ENCODE peak calls at places on chromosomes 12 and 14, in nine cellular contexts. One of them, this sample, is unnamed.

GRCh38 chr14:64673748-64674147 is 30.5 kb upstream of the PLEKHG3 start:
- DNase-seq in stimulated activated CD4-positive, alpha-beta T cell treated with anti-CD3 and anti-CD28 coated beads, Interleukin-4, amount 100 ng/mL, for 24 hours: no peak
- DNase-seq in naive thymus-derived CD8-positive, alpha-beta T cell: peak
- DNase-seq in amniotic stem cell: no peak
- DNase-seq in thoracic aorta: no peak
- DNase-seq in fibroblast of lung: peak
- DNase-seq in naive B cell: no peak
- DNase-seq in memory B cell: no peak
- DNase-seq in uterus: no peak
- DNase-seq in this sample: no peak

GRCh38 chr14:35390577-35391387 is 13.8 kb downstream of the NFKBIA start:
- DNase-seq in stimulated activated CD4-positive, alpha-beta T cell treated with anti-CD3 and anti-CD28 coated beads, Interleukin-4, amount 100 ng/mL, for 24 hours: no peak
- DNase-seq in naive thymus-derived CD8-positive, alpha-beta T cell: no peak
- DNase-seq in amniotic stem cell: no peak
- DNase-seq in thoracic aorta: no peak
- DNase-seq in fibroblast of lung: peak
- DNase-seq in naive B cell: no peak
- DNase-seq in memory B cell: no peak
- DNase-seq in uterus: no peak
- DNase-seq in this sample: peak

GRCh38 chr12:915090-915489 is 34.4 kb downstream of the RAD52 start:
- DNase-seq in stimulated activated CD4-positive, alpha-beta T cell treated with anti-CD3 and anti-CD28 coated beads, Interleukin-4, amount 100 ng/mL, for 24 hours: no peak
- DNase-seq in naive thymus-derived CD8-positive, alpha-beta T cell: no peak
- DNase-seq in amniotic stem cell: no peak
- DNase-seq in thoracic aorta: no peak
- DNase-seq in fibroblast of lung: no peak
- DNase-seq in naive B cell: no peak
- DNase-seq in memory B cell: no peak
- DNase-seq in uterus: no peak
- DNase-seq in this sample: no peak

GRCh38 chr12:15778126-15778525 is 11.1 kb downstream of the EPS8 start:
- DNase-seq in stimulated activated CD4-positive, alpha-beta T cell treated with anti-CD3 and anti-CD28 coated beads, Interleukin-4, amount 100 ng/mL, for 24 hours: no peak
- DNase-seq in naive thymus-derived CD8-positive, alpha-beta T cell: no peak
- DNase-seq in amniotic stem cell: no peak
- DNase-seq in thoracic aorta: no peak
- DNase-seq in fibroblast of lung: peak
- DNase-seq in naive B cell: no peak
- DNase-seq in memory B cell: no peak
- DNase-seq in uterus: no peak
- DNase-seq in this sample: peak

GRCh38 chr12:48832321-48833060 is 14.2 kb downstream of the CACNB3 start:
- DNase-seq in stimulated activated CD4-positive, alpha-beta T cell treated with anti-CD3 and anti-CD28 coated beads, Interleukin-4, amount 100 ng/mL, for 24 hours: no peak
- DNase-seq in naive thymus-derived CD8-positive, alpha-beta T cell: no peak
- DNase-seq in amniotic stem cell: no peak
- DNase-seq in thoracic aorta: no peak
- DNase-seq in fibroblast of lung: no peak
- DNase-seq in naive B cell: no peak
- DNase-seq in memory B cell: no peak
- DNase-seq in uterus: no peak
- DNase-seq in this sample: no peak

GRCh38 chr12:57208946-57209282 is 7.7 kb upstream of the NXPH4 start:
- DNase-seq in stimulated activated CD4-positive, alpha-beta T cell treated with anti-CD3 and anti-CD28 coated beads, Interleukin-4, amount 100 ng/mL, for 24 hours: no peak
- DNase-seq in naive thymus-derived CD8-positive, alpha-beta T cell: no peak
- DNase-seq in amniotic stem cell: no peak
- DNase-seq in thoracic aorta: no peak
- DNase-seq in fibroblast of lung: no peak
- DNase-seq in naive B cell: no peak
- DNase-seq in memory B cell: no peak
- DNase-seq in uterus: no peak
- DNase-seq in this sample: no peak

GRCh38 chr14:60618200-60618599 is 31.1 kb downstream of the SIX1 start:
- DNase-seq in stimulated activated CD4-positive, alpha-beta T cell treated with anti-CD3 and anti-CD28 coated beads, Interleukin-4, amount 100 ng/mL, for 24 hours: no peak
- DNase-seq in naive thymus-derived CD8-positive, alpha-beta T cell: no peak
- DNase-seq in amniotic stem cell: no peak
- DNase-seq in thoracic aorta: no peak
- DNase-seq in fibroblast of lung: no peak
- DNase-seq in naive B cell: no peak
- DNase-seq in memory B cell: no peak
- DNase-seq in uterus: no peak
- DNase-seq in this sample: no peak

GRCh38 chr12:95397566-95397965 is 76.4 kb upstream of the METAP2 start:
- DNase-seq in stimulated activated CD4-positive, alpha-beta T cell treated with anti-CD3 and anti-CD28 coated beads, Interleukin-4, amount 100 ng/mL, for 24 hours: no peak
- DNase-seq in naive thymus-derived CD8-positive, alpha-beta T cell: no peak
- DNase-seq in amniotic stem cell: no peak
- DNase-seq in thoracic aorta: no peak
- DNase-seq in fibroblast of lung: no peak
- DNase-seq in naive B cell: no peak
- DNase-seq in memory B cell: no peak
- DNase-seq in uterus: no peak
- DNase-seq in this sample: no peak

GRCh38 chr14:76591270-76591669 is 170.0 kb upstream of the VASH1 start:
- DNase-seq in stimulated activated CD4-positive, alpha-beta T cell treated with anti-CD3 and anti-CD28 coated beads, Interleukin-4, amount 100 ng/mL, for 24 hours: no peak
- DNase-seq in naive thymus-derived CD8-positive, alpha-beta T cell: no peak
- DNase-seq in amniotic stem cell: no peak
- DNase-seq in thoracic aorta: no peak
- DNase-seq in fibroblast of lung: no peak
- DNase-seq in naive B cell: no peak
- DNase-seq in memory B cell: no peak
- DNase-seq in uterus: no peak
- DNase-seq in this sample: no peak

GRCh38 chr14:26820101-26820500 is 222.3 kb upstream of the NOVA1 start:
- DNase-seq in stimulated activated CD4-positive, alpha-beta T cell treated with anti-CD3 and anti-CD28 coated beads, Interleukin-4, amount 100 ng/mL, for 24 hours: no peak
- DNase-seq in naive thymus-derived CD8-positive, alpha-beta T cell: no peak
- DNase-seq in amniotic stem cell: no peak
- DNase-seq in thoracic aorta: no peak
- DNase-seq in fibroblast of lung: peak
- DNase-seq in naive B cell: no peak
- DNase-seq in memory B cell: no peak
- DNase-seq in uterus: no peak
- DNase-seq in this sample: peak

GRCh38 chr12:5985471-5985870 is 40.4 kb upstream of the ANO2 start:
- DNase-seq in stimulated activated CD4-positive, alpha-beta T cell treated with anti-CD3 and anti-CD28 coated beads, Interleukin-4, amount 100 ng/mL, for 24 hours: no peak
- DNase-seq in naive thymus-derived CD8-positive, alpha-beta T cell: no peak
- DNase-seq in amniotic stem cell: no peak
- DNase-seq in thoracic aorta: no peak
- DNase-seq in fibroblast of lung: no peak
- DNase-seq in naive B cell: no peak
- DNase-seq in memory B cell: no peak
- DNase-seq in uterus: no peak
- DNase-seq in this sample: no peak

GRCh38 chr14:75278422-75279152 is at the start of gene FOS:
- DNase-seq in stimulated activated CD4-positive, alpha-beta T cell treated with anti-CD3 and anti-CD28 coated beads, Interleukin-4, amount 100 ng/mL, for 24 hours: peak
- DNase-seq in naive thymus-derived CD8-positive, alpha-beta T cell: peak
- DNase-seq in amniotic stem cell: peak
- DNase-seq in thoracic aorta: peak
- DNase-seq in fibroblast of lung: peak
- DNase-seq in naive B cell: peak
- DNase-seq in memory B cell: peak
- DNase-seq in uterus: peak
- DNase-seq in this sample: peak

GRCh38 chr14:23514009-23514962 is 37.3 kb downstream of the ZFHX2 start:
- DNase-seq in stimulated activated CD4-positive, alpha-beta T cell treated with anti-CD3 and anti-CD28 coated beads, Interleukin-4, amount 100 ng/mL, for 24 hours: no peak
- DNase-seq in naive thymus-derived CD8-positive, alpha-beta T cell: no peak
- DNase-seq in amniotic stem cell: no peak
- DNase-seq in thoracic aorta: no peak
- DNase-seq in fibroblast of lung: no peak
- DNase-seq in naive B cell: no peak
- DNase-seq in memory B cell: no peak
- DNase-seq in uterus: no peak
- DNase-seq in this sample: no peak

GRCh38 chr14:81172353-81172752 is 48.4 kb downstream of the GTF2A1 start:
- DNase-seq in stimulated activated CD4-positive, alpha-beta T cell treated with anti-CD3 and anti-CD28 coated beads, Interleukin-4, amount 100 ng/mL, for 24 hours: no peak
- DNase-seq in naive thymus-derived CD8-positive, alpha-beta T cell: no peak
- DNase-seq in amniotic stem cell: no peak
- DNase-seq in thoracic aorta: no peak
- DNase-seq in fibroblast of lung: no peak
- DNase-seq in naive B cell: no peak
- DNase-seq in memory B cell: no peak
- DNase-seq in uterus: no peak
- DNase-seq in this sample: no peak

GRCh38 chr14:85443001-85443400 is 86.9 kb upstream of the FLRT2 start:
- DNase-seq in stimulated activated CD4-positive, alpha-beta T cell treated with anti-CD3 and anti-CD28 coated beads, Interleukin-4, amount 100 ng/mL, for 24 hours: no peak
- DNase-seq in naive thymus-derived CD8-positive, alpha-beta T cell: no peak
- DNase-seq in amniotic stem cell: no peak
- DNase-seq in thoracic aorta: no peak
- DNase-seq in fibroblast of lung: no peak
- DNase-seq in naive B cell: no peak
- DNase-seq in memory B cell: no peak
- DNase-seq in uterus: no peak
- DNase-seq in this sample: no peak

GRCh38 chr12:131855521-131856142 is 27.4 kb downstream of the MMP17 start:
- DNase-seq in stimulated activated CD4-positive, alpha-beta T cell treated with anti-CD3 and anti-CD28 coated beads, Interleukin-4, amount 100 ng/mL, for 24 hours: no peak
- DNase-seq in naive thymus-derived CD8-positive, alpha-beta T cell: no peak
- DNase-seq in amniotic stem cell: no peak
- DNase-seq in thoracic aorta: no peak
- DNase-seq in fibroblast of lung: no peak
- DNase-seq in naive B cell: no peak
- DNase-seq in memory B cell: no peak
- DNase-seq in uterus: no peak
- DNase-seq in this sample: no peak

GRCh38 chr14:102493096-102493495 is 16.5 kb downstream of the ANKRD9 start:
- DNase-seq in stimulated activated CD4-positive, alpha-beta T cell treated with anti-CD3 and anti-CD28 coated beads, Interleukin-4, amount 100 ng/mL, for 24 hours: no peak
- DNase-seq in naive thymus-derived CD8-positive, alpha-beta T cell: no peak
- DNase-seq in amniotic stem cell: no peak
- DNase-seq in thoracic aorta: no peak
- DNase-seq in fibroblast of lung: no peak
- DNase-seq in naive B cell: no peak
- DNase-seq in memory B cell: no peak
- DNase-seq in uterus: no peak
- DNase-seq in this sample: no peak

GRCh38 chr14:43754838-43755237 is 752.2 kb downstream of the FSCB start:
- DNase-seq in stimulated activated CD4-positive, alpha-beta T cell treated with anti-CD3 and anti-CD28 coated beads, Interleukin-4, amount 100 ng/mL, for 24 hours: no peak
- DNase-seq in naive thymus-derived CD8-positive, alpha-beta T cell: no peak
- DNase-seq in amniotic stem cell: no peak
- DNase-seq in thoracic aorta: no peak
- DNase-seq in fibroblast of lung: no peak
- DNase-seq in naive B cell: no peak
- DNase-seq in memory B cell: no peak
- DNase-seq in uterus: no peak
- DNase-seq in this sample: no peak

GRCh38 chr12:85996280-85996679 is 122.2 kb downstream of the NTS start:
- DNase-seq in stimulated activated CD4-positive, alpha-beta T cell treated with anti-CD3 and anti-CD28 coated beads, Interleukin-4, amount 100 ng/mL, for 24 hours: no peak
- DNase-seq in naive thymus-derived CD8-positive, alpha-beta T cell: no peak
- DNase-seq in amniotic stem cell: no peak
- DNase-seq in thoracic aorta: no peak
- DNase-seq in fibroblast of lung: peak
- DNase-seq in naive B cell: no peak
- DNase-seq in memory B cell: no peak
- DNase-seq in uterus: no peak
- DNase-seq in this sample: peak

GRCh38 chr14:75558440-75558839 is 20.0 kb upstream of the FLVCR2 start:
- DNase-seq in stimulated activated CD4-positive, alpha-beta T cell treated with anti-CD3 and anti-CD28 coated beads, Interleukin-4, amount 100 ng/mL, for 24 hours: no peak
- DNase-seq in naive thymus-derived CD8-positive, alpha-beta T cell: no peak
- DNase-seq in amniotic stem cell: no peak
- DNase-seq in thoracic aorta: no peak
- DNase-seq in fibroblast of lung: no peak
- DNase-seq in naive B cell: no peak
- DNase-seq in memory B cell: no peak
- DNase-seq in uterus: no peak
- DNase-seq in this sample: no peak

GRCh38 chr12:55686366-55687010 is 21.2 kb downstream of the ITGA7 start:
- DNase-seq in stimulated activated CD4-positive, alpha-beta T cell treated with anti-CD3 and anti-CD28 coated beads, Interleukin-4, amount 100 ng/mL, for 24 hours: no peak
- DNase-seq in naive thymus-derived CD8-positive, alpha-beta T cell: no peak
- DNase-seq in amniotic stem cell: no peak
- DNase-seq in thoracic aorta: no peak
- DNase-seq in fibroblast of lung: no peak
- DNase-seq in naive B cell: no peak
- DNase-seq in memory B cell: no peak
- DNase-seq in uterus: no peak
- DNase-seq in this sample: no peak

GRCh38 chr12:20058068-20058467 is 310.3 kb upstream of the PDE3A start:
- DNase-seq in stimulated activated CD4-positive, alpha-beta T cell treated with anti-CD3 and anti-CD28 coated beads, Interleukin-4, amount 100 ng/mL, for 24 hours: no peak
- DNase-seq in naive thymus-derived CD8-positive, alpha-beta T cell: no peak
- DNase-seq in amniotic stem cell: no peak
- DNase-seq in thoracic aorta: no peak
- DNase-seq in fibroblast of lung: no peak
- DNase-seq in naive B cell: no peak
- DNase-seq in memory B cell: no peak
- DNase-seq in uterus: no peak
- DNase-seq in this sample: no peak

GRCh38 chr12:51871918-51872688 is 15.8 kb upstream of the ANKRD33 start:
- DNase-seq in stimulated activated CD4-positive, alpha-beta T cell treated with anti-CD3 and anti-CD28 coated beads, Interleukin-4, amount 100 ng/mL, for 24 hours: no peak
- DNase-seq in naive thymus-derived CD8-positive, alpha-beta T cell: no peak
- DNase-seq in amniotic stem cell: no peak
- DNase-seq in thoracic aorta: no peak
- DNase-seq in fibroblast of lung: no peak
- DNase-seq in naive B cell: no peak
- DNase-seq in memory B cell: no peak
- DNase-seq in uterus: no peak
- DNase-seq in this sample: no peak

GRCh38 chr12:48996794-48997718 is 2.1 kb downstream of the DDN start:
- DNase-seq in stimulated activated CD4-positive, alpha-beta T cell treated with anti-CD3 and anti-CD28 coated beads, Interleukin-4, amount 100 ng/mL, for 24 hours: peak
- DNase-seq in naive thymus-derived CD8-positive, alpha-beta T cell: peak
- DNase-seq in amniotic stem cell: no peak
- DNase-seq in thoracic aorta: no peak
- DNase-seq in fibroblast of lung: peak
- DNase-seq in naive B cell: peak
- DNase-seq in memory B cell: peak
- DNase-seq in uterus: peak
- DNase-seq in this sample: peak

GRCh38 chr14:103537175-103537990 is 8.4 kb downstream of the TRMT61A start:
- DNase-seq in stimulated activated CD4-positive, alpha-beta T cell treated with anti-CD3 and anti-CD28 coated beads, Interleukin-4, amount 100 ng/mL, for 24 hours: no peak
- DNase-seq in naive thymus-derived CD8-positive, alpha-beta T cell: no peak
- DNase-seq in amniotic stem cell: no peak
- DNase-seq in thoracic aorta: no peak
- DNase-seq in fibroblast of lung: no peak
- DNase-seq in naive B cell: no peak
- DNase-seq in memory B cell: no peak
- DNase-seq in uterus: no peak
- DNase-seq in this sample: no peak

GRCh38 chr14:52305014-52305413 is 9.1 kb upstream of the PTGER2 start:
- DNase-seq in stimulated activated CD4-positive, alpha-beta T cell treated with anti-CD3 and anti-CD28 coated beads, Interleukin-4, amount 100 ng/mL, for 24 hours: no peak
- DNase-seq in naive thymus-derived CD8-positive, alpha-beta T cell: no peak
- DNase-seq in amniotic stem cell: no peak
- DNase-seq in thoracic aorta: no peak
- DNase-seq in fibroblast of lung: no peak
- DNase-seq in naive B cell: no peak
- DNase-seq in memory B cell: no peak
- DNase-seq in uterus: no peak
- DNase-seq in this sample: no peak

GRCh38 chr12:116360579-116361403 is 83.3 kb upstream of the MED13L start:
- DNase-seq in stimulated activated CD4-positive, alpha-beta T cell treated with anti-CD3 and anti-CD28 coated beads, Interleukin-4, amount 100 ng/mL, for 24 hours: no peak
- DNase-seq in naive thymus-derived CD8-positive, alpha-beta T cell: no peak
- DNase-seq in amniotic stem cell: no peak
- DNase-seq in thoracic aorta: no peak
- DNase-seq in fibroblast of lung: no peak
- DNase-seq in naive B cell: no peak
- DNase-seq in memory B cell: no peak
- DNase-seq in uterus: no peak
- DNase-seq in this sample: no peak

GRCh38 chr14:104253901-104254353 is 115.5 kb downstream of the KIF26A start:
- DNase-seq in stimulated activated CD4-positive, alpha-beta T cell treated with anti-CD3 and anti-CD28 coated beads, Interleukin-4, amount 100 ng/mL, for 24 hours: no peak
- DNase-seq in naive thymus-derived CD8-positive, alpha-beta T cell: no peak
- DNase-seq in amniotic stem cell: no peak
- DNase-seq in thoracic aorta: no peak
- DNase-seq in fibroblast of lung: no peak
- DNase-seq in naive B cell: no peak
- DNase-seq in memory B cell: no peak
- DNase-seq in uterus: no peak
- DNase-seq in this sample: no peak

GRCh38 chr12:123512838-123513665 is 20.5 kb downstream of the RILPL1 start:
- DNase-seq in stimulated activated CD4-positive, alpha-beta T cell treated with anti-CD3 and anti-CD28 coated beads, Interleukin-4, amount 100 ng/mL, for 24 hours: no peak
- DNase-seq in naive thymus-derived CD8-positive, alpha-beta T cell: no peak
- DNase-seq in amniotic stem cell: no peak
- DNase-seq in thoracic aorta: no peak
- DNase-seq in fibroblast of lung: no peak
- DNase-seq in naive B cell: no peak
- DNase-seq in memory B cell: no peak
- DNase-seq in uterus: no peak
- DNase-seq in this sample: no peak

GRCh38 chr12:75665216-75665615 is 153.8 kb upstream of the KRR1 start:
- DNase-seq in stimulated activated CD4-positive, alpha-beta T cell treated with anti-CD3 and anti-CD28 coated beads, Interleukin-4, amount 100 ng/mL, for 24 hours: no peak
- DNase-seq in naive thymus-derived CD8-positive, alpha-beta T cell: no peak
- DNase-seq in amniotic stem cell: no peak
- DNase-seq in thoracic aorta: no peak
- DNase-seq in fibroblast of lung: peak
- DNase-seq in naive B cell: no peak
- DNase-seq in memory B cell: no peak
- DNase-seq in uterus: no peak
- DNase-seq in this sample: peak

This sample was measured in astrocyte.